ENCODE peak calls at places on chromosomes 13 and 19, in five cellular contexts. K is sigmoid colon, S is cardiac muscle cell, C is uterus, U is suprapubic skin. T is an unnamed sample. For H3K4me1 and H3K9me3, the result is how much of the 10 kb centered on the place peaks cover.

GRCh38 chr19:13023666-13024065 is 28.4 kb downstream of the NFIX start:
- DNase-seq in K (no peak), S (no peak), C (no peak), U (no peak), T (no peak)

GRCh38 chr19:21109116-21109515 is 27.1 kb downstream of the ZNF714 start:
- DNase-seq in K (no peak), S (no peak), C (no peak), U (no peak), T (peak)

GRCh38 chr19:7229735-7230134 is 64.5 kb downstream of the INSR start:
- DNase-seq in K (no peak), S (no peak), C (no peak), U (no peak), T (no peak)

GRCh38 chr13:44779085-44779484 is 203.0 kb upstream of the TSC22D1 start:
- DNase-seq in K (no peak), S (no peak), C (no peak), U (no peak), T (no peak)

GRCh38 chr19:17553256-17553655 is 2.2 kb upstream of the COLGALT1 start:
- DNase-seq in K (peak), S (no peak), C (peak), U (peak), T (peak)

GRCh38 chr19:16938211-16938610 is 49.4 kb downstream of the F2RL3 start:
- DNase-seq in K (peak), S (no peak), C (no peak), U (no peak), T (no peak)

GRCh38 chr19:35399948-35400772 is 29.3 kb downstream of the GPR42 start:
- DNase-seq in K (no peak), S (no peak), C (no peak), U (no peak), T (no peak)

GRCh38 chr13:25085125-25085742 is 10.7 kb upstream of the PABPC3 start:
- DNase-seq in K (no peak), S (peak), C (no peak), U (no peak), T (peak)

GRCh38 chr13:113903361-113903760 is 39.5 kb upstream of the GAS6 start:
- DNase-seq in K (no peak), S (no peak), C (peak), U (peak), T (no peak)

DNA sequence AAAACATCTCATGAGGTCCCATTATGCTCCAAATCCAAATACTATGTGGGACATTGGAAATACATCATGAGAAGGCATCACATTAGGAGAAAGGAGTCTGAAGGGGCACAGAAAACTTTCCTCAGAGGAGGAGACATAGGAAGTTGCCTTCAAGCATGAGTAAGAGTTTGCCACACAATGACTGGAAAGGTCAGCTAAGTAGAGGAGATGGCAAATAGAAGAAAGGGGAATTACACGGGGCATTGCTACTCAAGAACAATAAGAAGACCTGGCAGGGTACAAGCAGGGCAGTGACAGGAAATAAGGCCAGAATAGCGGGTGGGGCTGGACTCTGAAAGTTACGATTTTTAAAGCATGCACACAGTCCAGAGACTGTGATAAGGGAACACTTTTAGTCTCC is 231.6 kb downstream of the SPRY2 start:
- DNase-seq in K (no peak), S (no peak), C (no peak), U (no peak), T (no peak)
- H3K4me1 ChIP-seq in K (under half), S (under half), C (under half), U (under half), T (under half)

DNA sequence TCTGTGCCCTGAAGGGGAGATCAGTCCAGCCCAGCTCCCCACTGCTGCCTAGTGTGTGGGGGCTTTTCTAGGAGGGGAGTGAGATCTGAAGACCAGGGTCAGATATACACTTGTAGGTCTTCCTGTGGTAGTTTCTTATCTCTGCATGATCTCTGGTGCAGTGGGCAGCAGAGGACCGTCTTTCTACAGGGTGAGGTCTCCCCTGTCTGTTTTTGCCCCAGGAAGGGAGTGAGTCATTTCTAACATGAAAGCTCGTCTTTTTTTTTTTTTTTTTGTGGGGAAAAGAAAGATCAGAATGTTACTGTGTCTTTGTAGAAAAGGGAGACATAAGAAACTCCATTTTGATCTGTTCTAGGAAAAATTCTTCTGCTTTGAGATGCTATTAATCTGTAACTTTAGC is 8.8 kb upstream of the ZNF808 start:
- DNase-seq in K (no peak), S (no peak), C (no peak), U (no peak), T (no peak)
- H3K9me3 ChIP-seq in K (under half), S (under half), C (under half), U (under half), T (under half)

GRCh38 chr13:97307882-97308624 is 85.9 kb downstream of the MBNL2 start:
- DNase-seq in K (no peak), S (peak), C (no peak), U (no peak), T (no peak)
- H3K4me1 ChIP-seq in K (under half), S (under half), C (under half), U (under half), T (half or more)

GRCh38 chr19:44176590-44176989 is 11.7 kb downstream of the ZNF226 start:
- DNase-seq in K (no peak), S (no peak), C (no peak), U (no peak), T (no peak)
- H3K9me3 ChIP-seq in K (under half), S (under half), C (under half), U (half or more), T (under half)

DNA sequence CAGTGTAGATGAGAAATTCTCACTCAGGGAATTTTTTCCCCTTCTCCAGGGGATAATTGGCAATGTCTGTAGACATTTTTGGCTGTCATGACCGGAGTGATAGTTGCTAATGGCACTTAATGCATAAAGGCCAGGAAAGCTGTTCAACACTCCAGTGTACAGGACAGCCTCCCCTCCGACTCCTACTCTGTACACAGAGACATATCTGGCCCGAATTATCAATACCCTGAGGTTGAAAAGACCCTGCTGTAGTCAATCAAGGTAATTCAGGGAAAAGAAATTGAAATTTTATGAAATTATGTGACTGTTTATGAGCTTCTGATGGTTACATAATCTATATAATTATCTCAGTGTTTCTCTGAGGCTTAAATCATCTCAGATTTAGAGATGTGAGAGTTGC is 720.7 kb downstream of the OLFM4 start:
- DNase-seq in K (no peak), S (no peak), C (no peak), U (no peak), T (no peak)
- H3K4me1 ChIP-seq in K (under half), S (under half), C (under half), U (under half), T (under half)

GRCh38 chr19:55836340-55836739 is at the start of gene NLRP4:
- DNase-seq in K (no peak), S (no peak), C (no peak), U (no peak), T (no peak)
- H3K9me3 ChIP-seq in K (under half), S (under half), C (under half), U (under half), T (under half)

DNA sequence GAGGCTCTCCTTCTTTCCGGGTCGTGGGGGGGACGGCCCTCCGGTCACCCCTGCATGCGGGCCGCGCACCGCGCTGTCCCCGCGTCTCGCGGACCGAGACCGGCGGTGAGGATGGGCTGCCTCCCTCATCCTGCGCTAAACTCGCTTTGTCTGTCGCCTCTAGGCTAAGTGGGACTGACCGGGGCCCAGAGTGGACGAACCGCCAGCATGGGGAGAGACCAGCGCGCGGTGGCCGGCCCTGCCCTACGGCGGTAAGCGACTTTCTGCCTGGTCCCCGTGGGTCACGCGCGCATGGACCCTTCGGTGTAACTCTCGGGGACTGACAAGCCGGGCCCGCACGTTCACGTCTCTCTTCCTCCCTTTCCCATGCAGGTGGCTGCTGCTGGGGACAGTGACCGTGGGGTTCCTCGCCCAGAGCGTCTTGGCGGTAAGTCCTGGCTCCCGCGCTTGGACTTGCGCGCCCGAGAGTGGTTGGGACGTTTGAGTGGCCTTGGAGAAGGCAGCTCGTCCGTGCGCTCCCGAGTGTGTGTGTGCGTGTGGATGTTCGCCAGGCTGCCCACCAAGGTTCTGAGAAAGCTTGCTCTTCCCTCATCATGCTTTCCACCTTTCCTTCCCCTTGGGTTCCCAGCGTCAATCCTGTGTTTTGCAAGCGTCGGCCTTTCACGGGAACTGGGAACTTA is 753 bp downstream of the COL4A2 start:
- DNase-seq in K (peak), S (peak), C (no peak), U (no peak), T (peak)
- H3K4me1 ChIP-seq in K (under half), S (under half), C (under half), U (under half), T (under half)

GRCh38 chr13:33129094-33129832 is 113.0 kb downstream of the KL start:
- DNase-seq in K (no peak), S (no peak), C (no peak), U (no peak), T (no peak)
- H3K9me3 ChIP-seq in K (under half), S (under half), C (under half), U (under half), T (under half)